ENCODE peak calls at places on chromosomes 5 and 9, in six cellular contexts. V, O, J, I, T and R are unnamed samples.

GRCh38 chr9:31799953-31800609 is 584.4 kb upstream of the ACO1 start:
- DNase-seq in T (peak), V (no peak), O (peak), J (peak), I (no peak), R (no peak)

GRCh38 chr9:5838884-5839571 is 6.1 kb upstream of the ERMP1 start:
- DNase-seq in I (peak), J (no peak), T (no peak), O (peak), V (no peak), R (no peak)

GRCh38 chr5:65760504-65761275 is 38.7 kb downstream of the NLN start:
- DNase-seq in I (no peak), J (no peak), V (no peak), T (peak), O (no peak), R (no peak)

GRCh38 chr9:120478208-120478607 is 101.8 kb downstream of the CDK5RAP2 start:
- DNase-seq in O (no peak), I (no peak), T (no peak), V (no peak), J (no peak), R (no peak)

GRCh38 chr5:90144625-90145327 is 264.8 kb downstream of the CETN3 start:
- DNase-seq in I (no peak), O (no peak), T (no peak), J (no peak), V (no peak), R (no peak)

GRCh38 chr9:88996046-88997005 is 5.1 kb downstream of the S1PR3 start:
- DNase-seq in T (no peak), V (no peak), O (no peak), J (no peak), I (no peak), R (no peak)

GRCh38 chr9:104944356-104944755 is 16.4 kb upstream of the ABCA1 start:
- DNase-seq in V (no peak), O (no peak), I (no peak), J (no peak), T (no peak), R (no peak)

GRCh38 chr5:76561247-76561891 is 61.8 kb downstream of the F2RL2 start:
- DNase-seq in V (no peak), T (no peak), J (no peak), O (no peak), I (no peak), R (no peak)

GRCh38 chr5:94423411-94423810 is 195.0 kb downstream of the KIAA0825 start:
- DNase-seq in T (no peak), I (no peak), V (no peak), O (no peak), J (no peak), R (no peak)

GRCh38 chr9:110615526-110615925 is 36.0 kb upstream of the SVEP1 start:
- DNase-seq in V (no peak), I (no peak), J (no peak), T (no peak), O (no peak), R (no peak)

GRCh38 chr5:51181495-51181894 is 201.8 kb upstream of the ISL1 start:
- DNase-seq in T (no peak), I (no peak), V (no peak), O (no peak), J (no peak), R (no peak)

DNA sequence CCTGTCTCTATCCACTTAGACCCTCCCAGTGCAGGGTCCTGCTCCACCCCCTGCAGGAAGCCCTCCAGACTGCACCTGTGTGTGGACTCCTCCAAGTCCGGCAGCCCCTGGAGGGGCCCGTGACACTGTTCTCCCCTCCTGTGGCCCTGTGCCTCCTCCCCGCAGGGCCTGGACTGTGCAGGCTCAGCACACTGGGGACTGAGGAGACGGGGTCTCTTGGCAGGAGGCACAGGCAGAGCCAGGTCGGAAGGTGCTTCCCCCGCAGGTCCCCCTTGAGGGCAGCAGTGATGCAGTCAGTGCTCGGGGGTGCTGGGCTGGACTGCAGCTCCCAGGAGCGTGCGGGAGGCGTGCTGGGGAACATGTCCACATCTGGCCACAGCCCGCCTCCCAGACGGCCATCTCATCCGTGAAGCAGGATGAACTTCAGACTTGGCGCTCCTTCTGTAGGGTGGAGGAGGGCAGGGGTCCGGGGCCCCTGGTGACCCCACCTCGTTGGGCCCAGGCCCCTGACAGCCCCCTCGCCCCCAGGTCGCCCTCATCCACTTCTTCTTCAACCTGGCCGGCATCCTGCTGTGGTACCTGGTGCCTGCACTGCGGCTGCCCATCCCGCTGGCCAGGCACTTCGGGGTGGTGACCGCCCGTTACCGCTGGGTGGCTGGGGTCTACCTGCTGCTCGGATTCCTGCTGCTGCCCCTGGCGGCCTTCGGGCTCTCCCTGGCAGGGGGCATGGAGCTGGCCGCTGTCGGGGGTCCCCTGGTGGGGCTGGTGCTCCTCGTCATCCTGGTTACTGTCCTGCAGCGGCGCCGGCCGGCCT is 4.9 kb downstream of the SLC34A3 start:
- DNase-seq in J (no peak), T (no peak), I (no peak), O (peak), V (no peak), R (no peak)
- TF ChIP-seq TAF1 in J (no peak), T (no peak), I (no peak), O (no peak), V (no peak), R (no peak)

DNA sequence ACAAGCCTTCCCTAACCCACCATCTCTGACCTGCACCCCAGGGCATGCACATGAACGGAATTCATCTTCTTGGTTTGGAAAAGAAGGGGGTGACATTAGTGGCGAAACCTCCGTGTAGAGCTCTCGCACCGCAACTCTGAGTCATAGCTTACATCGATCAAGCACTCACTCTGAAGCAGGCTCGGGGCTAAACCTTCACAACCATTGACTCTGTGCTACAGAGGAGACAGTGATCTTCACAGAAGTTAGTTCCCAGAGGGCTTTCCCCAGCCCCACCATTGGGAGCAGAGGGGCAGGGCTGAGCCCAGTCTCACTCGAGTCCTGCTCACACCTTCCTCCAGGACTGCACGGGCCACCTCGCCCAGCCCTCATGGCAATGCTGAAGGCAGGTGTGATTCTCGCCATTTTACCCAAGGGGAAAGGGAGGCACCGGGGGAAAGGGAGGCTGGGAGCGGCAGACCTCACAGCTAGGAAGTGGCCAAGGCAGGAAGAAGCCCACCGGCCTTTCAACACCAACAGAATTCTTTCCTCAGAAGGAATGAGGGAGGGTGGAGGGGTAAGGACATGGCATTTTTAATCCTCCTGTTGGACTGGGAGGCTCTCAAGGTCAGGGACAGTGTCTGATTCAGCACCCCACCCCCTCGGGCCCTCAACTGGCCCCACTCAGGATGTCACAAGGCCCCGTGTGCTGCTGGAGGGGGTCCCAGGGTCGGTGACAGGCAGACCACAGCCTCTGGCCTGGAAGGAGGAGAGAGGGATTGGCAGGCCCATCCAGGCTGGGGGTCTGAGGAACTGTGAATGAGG is 25.9 kb upstream of the IL17B start:
- DNase-seq in O (peak), I (no peak), V (no peak), J (no peak), T (no peak), R (no peak)
- TF ChIP-seq POLR2AphosphoS5 in O (no peak), I (no peak), V (no peak), J (no peak), T (no peak), R (no peak)

GRCh38 chr9:15552641-15553527 is at the start of gene CCDC171:
- DNase-seq in O (peak), V (peak), I (peak), J (peak), T (peak), R (peak)
- TF ChIP-seq POLR2A in O (peak), V (peak), I (peak), J (peak), T (peak), R (peak)

GRCh38 chr5:145776886-145777285 is 58.3 kb downstream of the PRELID2 start:
- DNase-seq in O (no peak), V (no peak), J (no peak), I (no peak), T (no peak), R (no peak)
- TF ChIP-seq TAF1 in O (no peak), V (no peak), J (no peak), I (no peak), T (no peak), R (no peak)

GRCh38 chr9:35350827-35351549 is 138.9 kb upstream of the RUSC2 start:
- DNase-seq in J (no peak), O (no peak), I (no peak), T (no peak), V (no peak), R (no peak)
- TF ChIP-seq POLR2AphosphoS5 in J (no peak), O (no peak), I (no peak), T (no peak), V (no peak), R (no peak)

GRCh38 chr5:179827684-179828083 is 7.0 kb downstream of the SQSTM1 start:
- DNase-seq in O (no peak), J (no peak), T (no peak), I (no peak), V (no peak), R (no peak)

GRCh38 chr5:179824745-179825112 is 4.0 kb downstream of the SQSTM1 start:
- DNase-seq in V (no peak), I (peak), J (no peak), O (no peak), T (no peak), R (no peak)

GRCh38 chr5:179823937-179824744 is 3.4 kb downstream of the SQSTM1 start:
- DNase-seq in T (no peak), I (no peak), J (no peak), V (no peak), O (no peak), R (no peak)

GRCh38 chr5:179828756-179829421 is 8.2 kb downstream of the SQSTM1 start:
- DNase-seq in J (no peak), I (no peak), T (no peak), V (no peak), O (no peak), R (no peak)

GRCh38 chr5:179825655-179826182 is 5.0 kb downstream of the SQSTM1 start:
- DNase-seq in I (peak), J (no peak), O (peak), T (no peak), V (no peak), R (no peak)
- TF ChIP-seq POLR2A in I (peak), J (no peak), O (peak), T (peak), V (no peak), R (no peak)

GRCh38 chr5:18043344-18043743 is 409.1 kb downstream of the TAF11L14 start:
- DNase-seq in J (no peak), V (no peak), T (no peak), O (no peak), I (no peak), R (no peak)
- TF ChIP-seq TAF1 in J (no peak), V (no peak), T (no peak), O (no peak), I (no peak), R (no peak)

DNA sequence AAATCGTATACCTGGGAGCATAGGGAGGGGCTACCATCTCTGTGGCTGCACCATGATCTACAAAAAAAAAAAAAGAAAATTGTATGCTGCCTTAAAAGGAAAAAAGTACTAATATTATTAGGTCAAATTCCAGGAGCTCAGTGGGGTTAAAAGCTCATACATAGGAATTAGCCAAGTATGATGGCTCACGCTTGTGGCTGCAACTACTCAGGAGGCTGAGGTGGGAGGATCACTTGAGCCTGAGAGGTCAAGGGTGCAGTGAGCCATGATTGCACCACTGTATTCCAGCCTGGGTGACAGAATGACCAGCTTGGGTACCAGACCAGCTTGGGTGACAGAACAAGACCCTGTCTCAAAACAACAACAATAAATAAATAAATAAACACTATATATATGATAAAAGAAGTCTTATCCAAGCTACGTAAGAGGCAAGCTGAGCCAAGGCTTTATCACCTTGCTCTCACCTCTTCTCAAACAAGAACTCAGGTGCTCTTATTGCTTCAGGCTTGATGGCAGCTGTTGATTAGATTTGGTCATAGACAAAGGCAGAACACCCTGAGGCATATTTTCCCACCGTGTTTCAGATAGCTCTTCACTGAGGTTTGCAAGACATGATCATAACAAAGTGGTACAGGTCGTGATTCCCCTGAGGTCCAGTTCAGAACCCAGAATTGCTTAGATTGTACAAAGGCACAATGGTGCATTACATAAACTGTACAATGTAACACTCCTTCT is 3.3 kb upstream of the FBXW11 start:
- DNase-seq in V (no peak), O (no peak), I (no peak), T (no peak), J (no peak), R (no peak)
- TF ChIP-seq POLR2AphosphoS5 in V (no peak), O (no peak), I (no peak), T (no peak), J (no peak), R (no peak)